ENCODE peak calls at places on chromosomes 7 and 10, in six cellular contexts. Z is IMR-90; X is lower lobe of right lung; S is vagina; W is CD4-positive, CD25-positive, alpha-beta regulatory T cell; Y is heart right ventricle. G is an unnamed sample.

GRCh38 chr10:16520900-16521299 is 779 bp downstream of the C1QL3 start:
- DNase-seq in X (no peak), S (no peak), Y (peak; percentile 22), W (no peak), Z (peak; percentile 12), G (no peak)

GRCh38 chr10:120428754-120429153 is 28.3 kb upstream of the PLPP4 start:
- DNase-seq in X (no peak), W (no peak), Y (no peak), Z (no peak), S (no peak), G (no peak)

GRCh38 chr7:55192718-55193117 is 172.4 kb upstream of the LANCL2 start:
- DNase-seq in X (no peak), S (no peak), Z (peak; percentile 88), W (no peak), Y (no peak), G (peak; percentile 52)

GRCh38 chr10:54800677-54801480 is at the start of gene PCDH15:
- DNase-seq in W (no peak), Y (no peak), Z (no peak), S (no peak), X (no peak), G (no peak)

GRCh38 chr7:70620333-70621055 is 511.4 kb upstream of the GALNT17 start:
- DNase-seq in Y (no peak), W (no peak), X (no peak), Z (no peak), S (no peak), G (no peak)

GRCh38 chr7:68246189-68246633 is 1249.6 kb downstream of the TYW1 start:
- DNase-seq in S (no peak), Z (no peak), X (no peak), W (no peak), Y (no peak), G (no peak)

GRCh38 chr7:131895541-131896173 is 339.2 kb upstream of the PODXL start:
- DNase-seq in S (no peak), Z (peak; percentile 70), X (no peak), W (no peak), Y (no peak), G (peak; percentile 11)

GRCh38 chr10:88944813-88945212 is 7.8 kb downstream of the ACTA2 start:
- DNase-seq in Z (no peak), S (no peak), X (no peak), W (no peak), Y (no peak), G (no peak)

GRCh38 chr10:119246862-119247549 is 39.6 kb downstream of the GRK5 start:
- DNase-seq in Y (no peak), Z (peak; percentile 97), S (no peak), W (no peak), X (peak; percentile 55), G (peak; percentile 81)

GRCh38 chr7:143272871-143273270 is 9.6 kb downstream of the GSTK1 start:
- DNase-seq in Y (no peak), S (no peak), X (no peak), Z (no peak), W (no peak), G (no peak)

GRCh38 chr7:82950436-82950835 is 212.2 kb downstream of the PCLO start:
- DNase-seq in X (no peak), Y (no peak), Z (no peak), S (no peak), W (no peak), G (no peak)

GRCh38 chr7:151264615-151265014 is 16.1 kb upstream of the SMARCD3 start:
- DNase-seq in S (no peak), X (peak; percentile 37), Z (no peak), Y (no peak), W (no peak), G (no peak)

GRCh38 chr10:42952931-42953683 is 123.8 kb upstream of the RET start:
- DNase-seq in W (no peak), Z (no peak), S (peak; percentile 80), X (peak; percentile 6), Y (no peak), G (no peak)

GRCh38 chr7:151705744-151706567 is 171.0 kb downstream of the PRKAG2 start:
- DNase-seq in W (no peak), Z (peak; percentile 52), Y (no peak), S (no peak), X (peak; percentile 47), G (no peak)

GRCh38 chr7:139669106-139670061 is 108.4 kb downstream of the HIPK2 start:
- DNase-seq in Y (no peak), Z (no peak), W (no peak), X (no peak), S (no peak), G (no peak)

GRCh38 chr7:143315782-143316181 is at the start of gene CLCN1:
- DNase-seq in S (no peak), X (no peak), W (no peak), Z (no peak), Y (no peak), G (no peak)

GRCh38 chr7:74454059-74454947 is 597 bp downstream of the GTF2IRD1 start:
- DNase-seq in W (no peak), S (no peak), X (no peak), Z (no peak), Y (peak; percentile 39), G (no peak)

GRCh38 chr7:94374231-94374630 is 20.5 kb upstream of the COL1A2 start:
- DNase-seq in W (no peak), S (no peak), X (peak; percentile 54), Z (peak; percentile 93), Y (peak; percentile 73), G (peak; percentile 87)

GRCh38 chr10:61609609-61610166 is 53.0 kb upstream of the CABCOCO1 start:
- DNase-seq in Y (no peak), S (no peak), W (no peak), Z (no peak), X (no peak), G (no peak)

GRCh38 chr7:39429421-39429820 is 136.8 kb upstream of the YAE1 start:
- DNase-seq in Z (no peak), W (no peak), S (no peak), Y (no peak), X (no peak), G (no peak)

GRCh38 chr10:119395287-119396007 is 147.1 kb downstream of the RGS10 start:
- DNase-seq in X (peak; percentile 73), W (no peak), Z (peak; percentile 33), S (no peak), Y (peak; percentile 70), G (no peak)

GRCh38 chr7:157543276-157543675 is 206.5 kb downstream of the DNAJB6 start:
- DNase-seq in W (no peak), S (no peak), X (peak; percentile 40), Z (no peak), Y (no peak), G (no peak)

GRCh38 chr7:157544980-157545680 is 208.3 kb downstream of the DNAJB6 start:
- DNase-seq in X (peak; percentile 23), W (no peak), Y (no peak), Z (no peak), S (no peak), G (no peak)

GRCh38 chr7:157542669-157543021 is 205.8 kb downstream of the DNAJB6 start:
- DNase-seq in W (no peak), Y (no peak), S (no peak), Z (no peak), X (peak; percentile 26), G (no peak)

GRCh38 chr7:157544226-157544625 is 207.4 kb downstream of the DNAJB6 start:
- DNase-seq in X (peak; percentile 39), W (no peak), Z (no peak), S (no peak), Y (no peak), G (no peak)

GRCh38 chr7:157543791-157544190 is 207.0 kb downstream of the DNAJB6 start:
- DNase-seq in S (no peak), W (no peak), Y (no peak), Z (no peak), X (no peak), G (no peak)
- H3K9me3 ChIP-seq in S (no peaks in the 10 kb centered on the region), W (no peaks in the 10 kb centered on the region), Y (no peaks in the 10 kb centered on the region), Z (peaks cover 64% of the 10 kb centered on the region), X (no peaks in the 10 kb centered on the region), G (peaks cover 97% of the 10 kb centered on the region)

GRCh38 chr7:106964455-106964854 is 80.0 kb upstream of the PRKAR2B start:
- DNase-seq in S (no peak), Z (peak; percentile 11), X (no peak), Y (no peak), W (no peak), G (no peak)
- H3K9me3 ChIP-seq in S (no peaks in the 10 kb centered on the region), Z (no peaks in the 10 kb centered on the region), X (no peaks in the 10 kb centered on the region), Y (no peaks in the 10 kb centered on the region), W (no peaks in the 10 kb centered on the region), G (no peaks in the 10 kb centered on the region)

GRCh38 chr7:63025815-63026214 is 972.8 kb upstream of the ZNF722 start:
- DNase-seq in Z (no peak), X (no peak), W (no peak), Y (no peak), S (no peak), G (no peak)

GRCh38 chr7:63028376-63029206 is 970.1 kb upstream of the ZNF722 start:
- DNase-seq in X (no peak), W (no peak), Z (no peak), S (peak; percentile 64), Y (no peak), G (no peak)

GRCh38 chr7:63029207-63029522 is 969.5 kb upstream of the ZNF722 start:
- DNase-seq in W (no peak), X (no peak), Y (no peak), S (peak; percentile 69), Z (no peak), G (no peak)

GRCh38 chr7:63024446-63024845 is 974.2 kb upstream of the ZNF722 start:
- DNase-seq in Z (no peak), W (no peak), X (no peak), Y (no peak), S (no peak), G (no peak)

GRCh38 chr7:63027075-63027474 is 971.6 kb upstream of the ZNF722 start:
- DNase-seq in Z (no peak), X (no peak), W (no peak), S (no peak), Y (no peak), G (no peak)
- H3K9me3 ChIP-seq in Z (peaks cover 23% of the 10 kb centered on the region), X (peaks cover 4% of the 10 kb centered on the region), W (peaks cover 8% of the 10 kb centered on the region), S (no peaks in the 10 kb centered on the region), Y (peaks cover 5% of the 10 kb centered on the region), G (peaks cover 55% of the 10 kb centered on the region)

DNA sequence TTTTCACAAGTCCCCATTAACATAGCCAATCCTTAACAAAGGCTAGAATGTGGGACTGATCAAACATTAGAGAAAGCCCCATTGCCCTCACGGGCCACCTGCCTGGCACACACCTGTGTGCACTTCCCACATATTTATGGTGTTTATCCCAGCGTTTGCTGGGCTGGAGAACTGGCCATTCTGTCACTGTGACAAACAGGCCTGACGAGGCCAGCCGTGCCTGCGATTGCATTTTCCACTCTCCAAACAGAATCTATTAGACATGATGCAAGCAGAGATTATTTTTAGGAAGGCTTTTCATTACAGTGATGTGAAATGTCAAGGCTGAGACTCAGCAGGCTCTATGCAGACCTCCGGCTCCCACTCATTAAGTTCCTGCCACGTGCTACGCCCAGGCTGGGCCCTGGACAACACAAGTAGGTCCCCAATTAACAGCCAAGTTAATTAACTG is 20.4 kb downstream of the PTPRN2 start:
- DNase-seq in Z (no peak), Y (no peak), X (no peak), S (no peak), W (no peak), G (no peak)
- H3K9me3 ChIP-seq in Z (no peaks in the 10 kb centered on the region), Y (no peaks in the 10 kb centered on the region), X (no peaks in the 10 kb centered on the region), S (no peaks in the 10 kb centered on the region), W (no peaks in the 10 kb centered on the region), G (peaks cover 24% of the 10 kb centered on the region)

GRCh38 chr7:2649139-2649838 is 17.5 kb downstream of the TTYH3 start:
- DNase-seq in S (no peak), X (no peak), Z (no peak), Y (no peak), W (no peak), G (no peak)
- H3K9me3 ChIP-seq in S (no peaks in the 10 kb centered on the region), X (no peaks in the 10 kb centered on the region), Z (no peaks in the 10 kb centered on the region), Y (no peaks in the 10 kb centered on the region), W (no peaks in the 10 kb centered on the region), G (no peaks in the 10 kb centered on the region)